ENCODE peak calls at places on chromosomes 16 and 17, in seven cellular contexts. One of them, this sample, is unnamed.

GRCh38 chr16:29316673-29317237 is 89.8 kb downstream of the NPIPB11 start:
- DNase-seq in HEK293T: no peak
- DNase-seq in aorta: peak
- DNase-seq in brain microvascular endothelial cell: no peak
- DNase-seq in neural crest cell: no peak
- DNase-seq in NCI-H345: peak
- DNase-seq in T follicular helper cell: no peak
- DNase-seq in this sample: no peak

GRCh38 chr17:80247561-80247960 is 13.1 kb upstream of the RNF213 start:
- DNase-seq in HEK293T: no peak
- DNase-seq in aorta: peak
- DNase-seq in brain microvascular endothelial cell: no peak
- DNase-seq in neural crest cell: no peak
- DNase-seq in NCI-H345: no peak
- DNase-seq in T follicular helper cell: no peak
- DNase-seq in this sample: no peak

GRCh38 chr16:29820271-29820701 is at the start of gene MVP:
- DNase-seq in HEK293T: no peak
- DNase-seq in aorta: peak
- DNase-seq in brain microvascular endothelial cell: peak
- DNase-seq in neural crest cell: no peak
- DNase-seq in NCI-H345: peak
- DNase-seq in T follicular helper cell: no peak
- DNase-seq in this sample: peak

GRCh38 chr17:2056221-2057129 is 1.6 kb downstream of the HIC1 start:
- DNase-seq in HEK293T: no peak
- DNase-seq in aorta: no peak
- DNase-seq in brain microvascular endothelial cell: peak
- DNase-seq in neural crest cell: no peak
- DNase-seq in NCI-H345: no peak
- DNase-seq in T follicular helper cell: peak
- DNase-seq in this sample: no peak

GRCh38 chr17:81905993-81906392 is 4.0 kb downstream of the NPB start:
- DNase-seq in HEK293T: no peak
- DNase-seq in aorta: no peak
- DNase-seq in brain microvascular endothelial cell: no peak
- DNase-seq in neural crest cell: no peak
- DNase-seq in NCI-H345: no peak
- DNase-seq in T follicular helper cell: no peak
- DNase-seq in this sample: no peak

GRCh38 chr17:30290696-30291570 is 811 bp downstream of the BLMH start:
- DNase-seq in HEK293T: peak
- DNase-seq in aorta: peak
- DNase-seq in brain microvascular endothelial cell: peak
- DNase-seq in neural crest cell: peak
- DNase-seq in NCI-H345: peak
- DNase-seq in T follicular helper cell: no peak
- DNase-seq in this sample: no peak

GRCh38 chr17:48753794-48754499 is 25.4 kb upstream of the HOXB13 start:
- DNase-seq in HEK293T: no peak
- DNase-seq in aorta: no peak
- DNase-seq in brain microvascular endothelial cell: no peak
- DNase-seq in neural crest cell: no peak
- DNase-seq in NCI-H345: no peak
- DNase-seq in T follicular helper cell: no peak
- DNase-seq in this sample: peak

GRCh38 chr16:3530371-3530914 is 29.6 kb downstream of the CLUAP1 start:
- DNase-seq in HEK293T: no peak
- DNase-seq in aorta: no peak
- DNase-seq in brain microvascular endothelial cell: no peak
- DNase-seq in neural crest cell: no peak
- DNase-seq in NCI-H345: no peak
- DNase-seq in T follicular helper cell: no peak
- DNase-seq in this sample: no peak

GRCh38 chr17:11485336-11485735 is 112.9 kb upstream of the DNAH9 start:
- DNase-seq in HEK293T: no peak
- DNase-seq in aorta: no peak
- DNase-seq in brain microvascular endothelial cell: no peak
- DNase-seq in neural crest cell: no peak
- DNase-seq in NCI-H345: no peak
- DNase-seq in T follicular helper cell: no peak
- DNase-seq in this sample: no peak

GRCh38 chr16:27230562-27230991 is 27.3 kb downstream of the KDM8 start:
- DNase-seq in HEK293T: no peak
- DNase-seq in aorta: peak
- DNase-seq in brain microvascular endothelial cell: no peak
- DNase-seq in neural crest cell: no peak
- DNase-seq in NCI-H345: no peak
- DNase-seq in T follicular helper cell: peak
- DNase-seq in this sample: no peak

GRCh38 chr17:17429222-17429621 is 47.6 kb upstream of the MED9 start:
- DNase-seq in HEK293T: no peak
- DNase-seq in aorta: no peak
- DNase-seq in brain microvascular endothelial cell: no peak
- DNase-seq in neural crest cell: no peak
- DNase-seq in NCI-H345: no peak
- DNase-seq in T follicular helper cell: no peak
- DNase-seq in this sample: no peak

GRCh38 chr17:44187131-44187899 is 543 bp downstream of the TMUB2 start:
- DNase-seq in HEK293T: no peak
- DNase-seq in aorta: no peak
- DNase-seq in brain microvascular endothelial cell: no peak
- DNase-seq in neural crest cell: no peak
- DNase-seq in NCI-H345: no peak
- DNase-seq in T follicular helper cell: peak
- DNase-seq in this sample: no peak

GRCh38 chr16:31127182-31127581 is 8.3 kb downstream of the PRSS8 start:
- DNase-seq in HEK293T: no peak
- DNase-seq in aorta: no peak
- DNase-seq in brain microvascular endothelial cell: no peak
- DNase-seq in neural crest cell: no peak
- DNase-seq in NCI-H345: no peak
- DNase-seq in T follicular helper cell: no peak
- DNase-seq in this sample: no peak

GRCh38 chr17:7590743-7591142 is 849 bp upstream of the SOX15 start:
- DNase-seq in HEK293T: no peak
- DNase-seq in aorta: no peak
- DNase-seq in brain microvascular endothelial cell: peak
- DNase-seq in neural crest cell: no peak
- DNase-seq in NCI-H345: no peak
- DNase-seq in T follicular helper cell: no peak
- DNase-seq in this sample: no peak

GRCh38 chr16:57115504-57116182 is 23.3 kb downstream of the CPNE2 start:
- DNase-seq in HEK293T: no peak
- DNase-seq in aorta: peak
- DNase-seq in brain microvascular endothelial cell: peak
- DNase-seq in neural crest cell: peak
- DNase-seq in NCI-H345: peak
- DNase-seq in T follicular helper cell: no peak
- DNase-seq in this sample: no peak

GRCh38 chr16:11066231-11066870 is 122.0 kb downstream of the CLEC16A start:
- DNase-seq in HEK293T: no peak
- DNase-seq in aorta: peak
- DNase-seq in brain microvascular endothelial cell: no peak
- DNase-seq in neural crest cell: no peak
- DNase-seq in NCI-H345: no peak
- DNase-seq in T follicular helper cell: no peak
- DNase-seq in this sample: no peak

GRCh38 chr17:61354895-61355294 is 44.7 kb upstream of the TBX2 start:
- DNase-seq in HEK293T: no peak
- DNase-seq in aorta: no peak
- DNase-seq in brain microvascular endothelial cell: no peak
- DNase-seq in neural crest cell: no peak
- DNase-seq in NCI-H345: no peak
- DNase-seq in T follicular helper cell: no peak
- DNase-seq in this sample: no peak

GRCh38 chr17:47621293-47622178 is 28.2 kb upstream of the KPNB1 start:
- DNase-seq in HEK293T: peak
- DNase-seq in aorta: peak
- DNase-seq in brain microvascular endothelial cell: peak
- DNase-seq in neural crest cell: no peak
- DNase-seq in NCI-H345: no peak
- DNase-seq in T follicular helper cell: no peak
- DNase-seq in this sample: peak

GRCh38 chr17:46163929-46164594 is 29.2 kb downstream of the KANSL1 start:
- DNase-seq in HEK293T: no peak
- DNase-seq in aorta: no peak
- DNase-seq in brain microvascular endothelial cell: no peak
- DNase-seq in neural crest cell: no peak
- DNase-seq in NCI-H345: no peak
- DNase-seq in T follicular helper cell: no peak
- DNase-seq in this sample: no peak

GRCh38 chr16:57394444-57394843 is 10.1 kb upstream of the CCL17 start:
- DNase-seq in HEK293T: no peak
- DNase-seq in aorta: peak
- DNase-seq in brain microvascular endothelial cell: no peak
- DNase-seq in neural crest cell: no peak
- DNase-seq in NCI-H345: no peak
- DNase-seq in T follicular helper cell: no peak
- DNase-seq in this sample: no peak

GRCh38 chr17:78889525-78889924 is 13.5 kb downstream of the CEP295NL start:
- DNase-seq in HEK293T: no peak
- DNase-seq in aorta: no peak
- DNase-seq in brain microvascular endothelial cell: no peak
- DNase-seq in neural crest cell: no peak
- DNase-seq in NCI-H345: no peak
- DNase-seq in T follicular helper cell: no peak
- DNase-seq in this sample: no peak

GRCh38 chr17:7587420-7587786 is 2.5 kb downstream of the SOX15 start:
- DNase-seq in HEK293T: no peak
- DNase-seq in aorta: no peak
- DNase-seq in brain microvascular endothelial cell: peak
- DNase-seq in neural crest cell: no peak
- DNase-seq in NCI-H345: no peak
- DNase-seq in T follicular helper cell: no peak
- DNase-seq in this sample: no peak

GRCh38 chr16:66996324-66996982 is 8.1 kb downstream of the CES4A start:
- DNase-seq in HEK293T: no peak
- DNase-seq in aorta: peak
- DNase-seq in brain microvascular endothelial cell: peak
- DNase-seq in neural crest cell: no peak
- DNase-seq in NCI-H345: no peak
- DNase-seq in T follicular helper cell: no peak
- DNase-seq in this sample: peak

GRCh38 chr17:61323696-61324539 is 75.7 kb upstream of the TBX2 start:
- DNase-seq in HEK293T: no peak
- DNase-seq in aorta: no peak
- DNase-seq in brain microvascular endothelial cell: no peak
- DNase-seq in neural crest cell: no peak
- DNase-seq in NCI-H345: no peak
- DNase-seq in T follicular helper cell: no peak
- DNase-seq in this sample: no peak

GRCh38 chr17:77570565-77570898 is 388.0 kb upstream of the TNRC6C start:
- DNase-seq in HEK293T: no peak
- DNase-seq in aorta: peak
- DNase-seq in brain microvascular endothelial cell: no peak
- DNase-seq in neural crest cell: no peak
- DNase-seq in NCI-H345: no peak
- DNase-seq in T follicular helper cell: no peak
- DNase-seq in this sample: no peak

GRCh38 chr16:11109551-11109950 is 146.5 kb downstream of the SOCS1 start:
- DNase-seq in HEK293T: no peak
- DNase-seq in aorta: no peak
- DNase-seq in brain microvascular endothelial cell: no peak
- DNase-seq in neural crest cell: no peak
- DNase-seq in NCI-H345: no peak
- DNase-seq in T follicular helper cell: no peak
- DNase-seq in this sample: no peak

GRCh38 chr17:80879723-80880649 is 111.7 kb upstream of the CHMP6 start:
- DNase-seq in HEK293T: no peak
- DNase-seq in aorta: peak
- DNase-seq in brain microvascular endothelial cell: no peak
- DNase-seq in neural crest cell: peak
- DNase-seq in NCI-H345: no peak
- DNase-seq in T follicular helper cell: no peak
- DNase-seq in this sample: no peak

GRCh38 chr16:1054660-1055556 is 17.6 kb upstream of the SSTR5 start:
- DNase-seq in HEK293T: peak
- DNase-seq in aorta: peak
- DNase-seq in brain microvascular endothelial cell: no peak
- DNase-seq in neural crest cell: peak
- DNase-seq in NCI-H345: peak
- DNase-seq in T follicular helper cell: no peak
- DNase-seq in this sample: no peak